ENCODE peak calls at places on chromosomes 11 and 22, in four cellular contexts. One of them, this sample, is unnamed.

GRCh38 chr11:120704256-120704750 is 192.8 kb downstream of the GRIK4 start:
- DNase-seq in HFF-Myc: no peak
- DNase-seq in WERI-Rb-1: no peak
- DNase-seq in A549: no peak
- DNase-seq in this sample: no peak

GRCh38 chr22:50503475-50504145 is 3.9 kb downstream of the LMF2 start:
- DNase-seq in HFF-Myc: no peak
- DNase-seq in A549: no peak
- DNase-seq in WERI-Rb-1: no peak
- DNase-seq in this sample: peak

GRCh38 chr11:47161134-47161854 is 15.4 kb downstream of the ARFGAP2 start:
- DNase-seq in WERI-Rb-1: peak
- DNase-seq in A549: peak
- DNase-seq in HFF-Myc: no peak
- DNase-seq in this sample: peak

GRCh38 chr11:66274219-66274618 is 3.8 kb upstream of the CNIH2 start:
- DNase-seq in A549: no peak
- DNase-seq in HFF-Myc: no peak
- DNase-seq in WERI-Rb-1: no peak
- DNase-seq in this sample: no peak

GRCh38 chr11:4636962-4637661 is at the start of gene OR51D1:
- DNase-seq in WERI-Rb-1: peak
- DNase-seq in A549: peak
- DNase-seq in HFF-Myc: peak
- DNase-seq in this sample: peak

GRCh38 chr11:96154802-96155520 is 188.0 kb downstream of the MAML2 start:
- DNase-seq in A549: peak
- DNase-seq in HFF-Myc: no peak
- DNase-seq in WERI-Rb-1: no peak
- DNase-seq in this sample: no peak

GRCh38 chr11:47324520-47324919 is 28.0 kb downstream of the MYBPC3 start:
- DNase-seq in HFF-Myc: no peak
- DNase-seq in WERI-Rb-1: no peak
- DNase-seq in A549: no peak
- DNase-seq in this sample: no peak

GRCh38 chr22:49740242-49740641 is 87.4 kb downstream of the BRD1 start:
- DNase-seq in A549: no peak
- DNase-seq in HFF-Myc: no peak
- DNase-seq in WERI-Rb-1: no peak
- DNase-seq in this sample: no peak

GRCh38 chr11:101870510-101870909 is 44.3 kb upstream of the CEP126 start:
- DNase-seq in A549: peak
- DNase-seq in HFF-Myc: peak
- DNase-seq in WERI-Rb-1: no peak
- DNase-seq in this sample: no peak

GRCh38 chr11:6611092-6612007 is 666 bp downstream of the TAF10 start:
- DNase-seq in HFF-Myc: no peak
- DNase-seq in WERI-Rb-1: peak
- DNase-seq in A549: no peak
- DNase-seq in this sample: peak

GRCh38 chr11:128653828-128654231 is 40.0 kb upstream of the FLI1 start:
- DNase-seq in A549: peak
- DNase-seq in HFF-Myc: no peak
- DNase-seq in WERI-Rb-1: no peak
- DNase-seq in this sample: no peak

GRCh38 chr11:19853901-19854300 is 141.3 kb downstream of the NAV2 start:
- DNase-seq in HFF-Myc: peak
- DNase-seq in A549: no peak
- DNase-seq in WERI-Rb-1: no peak
- DNase-seq in this sample: no peak

GRCh38 chr11:46902694-46903093 is 15.7 kb downstream of the LRP4 start:
- DNase-seq in HFF-Myc: no peak
- DNase-seq in A549: no peak
- DNase-seq in WERI-Rb-1: no peak
- DNase-seq in this sample: no peak

GRCh38 chr11:19027829-19028595 is 32.5 kb downstream of the MRGPRX2 start:
- DNase-seq in HFF-Myc: peak
- DNase-seq in A549: peak
- DNase-seq in WERI-Rb-1: no peak
- DNase-seq in this sample: no peak

DNA sequence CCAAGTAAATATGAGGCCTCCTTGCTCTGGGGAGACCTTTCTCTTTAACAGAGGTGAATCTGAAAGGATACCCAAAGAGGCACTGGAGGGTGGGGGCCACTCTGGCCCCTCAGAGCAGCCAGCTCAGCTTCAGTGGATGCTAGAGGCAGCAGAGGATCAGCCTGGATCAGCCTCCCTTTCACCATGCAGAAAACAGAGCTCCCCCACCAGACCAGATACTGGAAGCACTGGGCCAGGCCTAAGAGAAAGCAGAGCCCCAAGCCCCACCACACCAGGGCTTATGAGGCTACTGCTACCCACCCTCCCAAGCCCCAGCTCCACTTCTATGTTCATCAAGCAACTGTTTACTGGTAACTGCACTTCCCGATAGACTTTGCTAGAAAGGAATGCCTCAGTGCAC is 4.0 kb upstream of the SLC43A3 start:
- DNase-seq in WERI-Rb-1: peak
- DNase-seq in A549: no peak
- DNase-seq in HFF-Myc: no peak
- DNase-seq in this sample: no peak
- TF ChIP-seq CTCF in WERI-Rb-1: peak
- TF ChIP-seq CTCF in A549: no peak
- TF ChIP-seq CTCF in HFF-Myc: no peak
- TF ChIP-seq CTCF in this sample: no peak

GRCh38 chr11:85815186-85815911 is 4.4 kb upstream of the SYTL2 start:
- DNase-seq in WERI-Rb-1: no peak
- DNase-seq in A549: no peak
- DNase-seq in HFF-Myc: peak
- DNase-seq in this sample: no peak
- H3K4me3 ChIP-seq in WERI-Rb-1: no peak
- H3K4me3 ChIP-seq in A549: no peak
- H3K4me3 ChIP-seq in HFF-Myc: no peak
- H3K4me3 ChIP-seq in this sample: no peak

DNA sequence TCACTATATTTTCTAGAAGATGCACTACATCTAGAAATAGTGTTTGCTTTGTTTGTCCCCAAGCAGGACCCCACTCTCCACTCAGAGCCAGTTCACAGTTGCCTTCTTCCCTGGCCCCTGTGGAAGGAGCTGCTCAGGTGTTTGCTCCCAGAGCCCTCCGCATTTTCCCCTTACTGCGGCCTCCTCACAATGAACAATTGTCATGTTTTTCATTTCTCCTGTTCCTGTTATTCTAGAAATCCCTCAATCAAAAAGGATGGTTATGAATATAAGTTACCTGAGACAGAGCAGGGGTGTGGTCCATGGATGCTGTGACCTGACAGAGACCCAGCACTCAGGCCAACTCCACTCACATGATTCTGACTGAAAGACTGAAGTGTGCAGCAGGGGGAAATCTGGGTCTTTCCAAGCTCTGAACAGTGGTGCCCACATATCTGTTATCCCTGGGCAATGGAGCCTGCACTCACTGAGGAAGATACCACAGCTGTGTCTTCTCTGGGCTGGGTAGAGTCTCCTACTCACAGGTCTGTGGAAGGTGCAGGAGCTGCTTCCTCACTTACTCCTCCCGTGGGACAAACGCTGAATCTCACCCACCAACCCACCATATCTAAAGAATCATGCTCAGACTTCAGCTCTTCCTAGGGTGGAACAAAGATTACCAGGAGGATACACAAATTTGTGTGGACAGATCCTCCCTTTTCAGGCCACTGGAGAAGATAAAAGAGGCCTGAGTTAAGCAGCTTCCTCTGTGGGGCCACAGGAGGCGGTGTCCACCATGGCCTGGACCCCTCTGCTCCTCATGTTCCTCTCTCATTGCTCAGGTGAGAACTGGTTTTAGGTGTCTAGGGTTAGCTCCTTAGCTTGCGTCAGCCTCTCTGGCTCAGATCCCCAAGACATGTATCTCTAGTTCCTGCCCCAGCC is 87.1 kb upstream of the TOP3B start:
- DNase-seq in A549: no peak
- DNase-seq in HFF-Myc: no peak
- DNase-seq in WERI-Rb-1: no peak
- DNase-seq in this sample: peak
- TF ChIP-seq CTCF in A549: no peak
- TF ChIP-seq CTCF in HFF-Myc: no peak
- TF ChIP-seq CTCF in WERI-Rb-1: peak
- TF ChIP-seq CTCF in this sample: no peak

DNA sequence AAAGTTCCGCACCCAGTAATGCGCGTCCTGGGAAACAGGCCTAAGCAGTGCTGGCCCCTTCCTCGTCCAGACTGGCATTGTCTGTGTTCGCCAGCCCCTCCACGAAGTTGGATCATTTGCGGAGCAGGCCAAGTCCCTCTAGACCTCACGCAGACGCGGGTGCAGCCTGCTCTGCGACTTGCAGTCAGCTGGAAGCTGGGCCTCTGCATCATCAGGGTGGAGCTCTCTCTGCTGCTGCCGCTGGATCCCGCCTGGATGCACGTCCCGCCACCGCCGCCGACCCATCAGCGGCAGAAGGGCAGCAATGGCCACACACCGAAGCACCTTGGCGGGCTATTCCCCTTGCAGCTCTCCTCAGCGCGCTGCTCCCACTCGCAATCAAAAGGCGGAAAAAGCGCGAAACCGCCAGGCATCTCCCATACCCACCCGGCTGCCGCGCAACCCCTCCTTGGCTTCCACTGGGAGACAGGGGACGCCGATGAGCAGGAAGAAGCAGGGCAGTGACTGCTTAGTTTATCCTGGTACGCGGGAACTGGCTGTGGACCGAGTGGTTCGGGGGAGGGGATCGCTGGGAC is 34.1 kb upstream of the GLYATL1 start:
- DNase-seq in HFF-Myc: no peak
- DNase-seq in WERI-Rb-1: peak
- DNase-seq in A549: no peak
- DNase-seq in this sample: no peak
- H3K4me3 ChIP-seq in HFF-Myc: peak
- H3K4me3 ChIP-seq in WERI-Rb-1: peak
- H3K4me3 ChIP-seq in A549: peak
- H3K4me3 ChIP-seq in this sample: no peak

GRCh38 chr11:2298795-2299747 is 2.6 kb downstream of the C11orf21 start:
- DNase-seq in HFF-Myc: no peak
- DNase-seq in A549: peak
- DNase-seq in WERI-Rb-1: peak
- DNase-seq in this sample: peak
- TF ChIP-seq CTCF in HFF-Myc: peak
- TF ChIP-seq CTCF in A549: peak
- TF ChIP-seq CTCF in WERI-Rb-1: peak
- TF ChIP-seq CTCF in this sample: peak

GRCh38 chr22:43263645-43264514 is 76.9 kb upstream of the TTLL12 start:
- DNase-seq in A549: no peak
- DNase-seq in HFF-Myc: peak
- DNase-seq in WERI-Rb-1: no peak
- DNase-seq in this sample: peak
- H3K4me3 ChIP-seq in A549: no peak
- H3K4me3 ChIP-seq in HFF-Myc: no peak
- H3K4me3 ChIP-seq in WERI-Rb-1: no peak
- H3K4me3 ChIP-seq in this sample: peak

DNA sequence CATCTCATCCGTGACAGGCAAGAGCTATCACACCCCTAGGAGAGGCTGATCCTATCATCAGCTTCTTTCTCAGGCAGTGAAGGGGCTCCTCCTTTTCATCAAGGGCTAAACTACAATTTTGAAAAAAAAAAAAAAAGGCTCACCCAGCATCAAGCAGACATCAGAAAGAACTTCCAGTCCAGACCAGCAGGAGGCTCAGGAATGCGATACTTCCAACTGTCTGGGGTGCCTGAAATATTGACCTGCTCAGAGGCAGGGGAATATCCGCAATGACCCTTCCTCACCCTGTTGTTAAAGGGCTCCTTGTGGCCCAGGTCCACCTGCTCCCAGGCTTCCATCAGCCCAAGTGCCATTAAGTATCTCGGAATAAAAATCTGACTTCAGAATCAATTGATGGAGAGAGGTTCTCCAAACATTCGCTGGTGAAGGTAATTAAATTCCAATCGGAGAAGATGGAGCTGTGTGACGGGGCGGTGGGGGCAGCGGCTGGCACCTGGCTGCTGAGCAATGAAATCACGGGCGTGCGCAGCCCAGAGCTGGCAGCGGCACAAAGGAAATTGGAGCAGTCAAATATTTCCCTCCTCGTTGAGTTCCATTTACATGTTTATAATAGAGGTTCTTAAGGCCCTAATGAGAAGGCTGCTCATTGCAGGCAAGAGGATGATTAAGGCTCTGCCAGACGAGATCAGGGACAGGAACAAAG is 68.9 kb upstream of the THY1 start:
- DNase-seq in HFF-Myc: no peak
- DNase-seq in WERI-Rb-1: no peak
- DNase-seq in A549: no peak
- DNase-seq in this sample: no peak
- TF ChIP-seq CTCF in HFF-Myc: peak
- TF ChIP-seq CTCF in WERI-Rb-1: peak
- TF ChIP-seq CTCF in A549: no peak
- TF ChIP-seq CTCF in this sample: peak

GRCh38 chr11:12006552-12007229 is 1.7 kb downstream of the DKK3 start:
- DNase-seq in A549: no peak
- DNase-seq in HFF-Myc: no peak
- DNase-seq in WERI-Rb-1: no peak
- DNase-seq in this sample: no peak
- H3K4me3 ChIP-seq in A549: no peak
- H3K4me3 ChIP-seq in HFF-Myc: peak
- H3K4me3 ChIP-seq in WERI-Rb-1: no peak
- H3K4me3 ChIP-seq in this sample: no peak

GRCh38 chr11:94599510-94599909 is 32.3 kb downstream of the PIWIL4 start:
- DNase-seq in A549: no peak
- DNase-seq in WERI-Rb-1: no peak
- DNase-seq in HFF-Myc: no peak
- DNase-seq in this sample: no peak

GRCh38 chr11:94593030-94593429 is 25.9 kb downstream of the PIWIL4 start:
- DNase-seq in HFF-Myc: no peak
- DNase-seq in WERI-Rb-1: no peak
- DNase-seq in A549: no peak
- DNase-seq in this sample: peak

GRCh38 chr11:94595061-94595460 is 27.9 kb downstream of the PIWIL4 start:
- DNase-seq in HFF-Myc: no peak
- DNase-seq in A549: no peak
- DNase-seq in WERI-Rb-1: no peak
- DNase-seq in this sample: peak

GRCh38 chr11:94602430-94603372 is 35.5 kb downstream of the PIWIL4 start:
- DNase-seq in WERI-Rb-1: no peak
- DNase-seq in HFF-Myc: peak
- DNase-seq in A549: peak
- DNase-seq in this sample: peak

DNA sequence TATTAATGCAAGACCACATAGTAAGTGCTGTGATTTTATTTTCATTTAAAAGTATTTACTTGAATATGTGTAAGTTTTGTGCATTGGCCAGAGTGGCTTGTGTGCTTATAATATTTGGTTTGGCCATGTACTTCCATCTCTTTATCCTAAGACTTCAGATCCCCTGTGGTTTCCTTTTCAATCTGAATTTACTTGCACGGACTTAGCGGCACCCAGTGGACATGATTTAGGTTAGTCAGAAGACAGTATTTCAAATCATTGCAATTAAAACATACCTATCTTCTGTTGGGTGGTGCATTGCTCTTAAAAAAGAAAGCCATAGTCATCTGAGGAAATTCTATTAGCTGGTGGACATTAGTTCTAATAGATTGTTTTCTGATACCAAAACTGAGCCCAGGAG is 30.7 kb downstream of the PIWIL4 start:
- DNase-seq in A549: peak
- DNase-seq in WERI-Rb-1: peak
- DNase-seq in HFF-Myc: no peak
- DNase-seq in this sample: peak
- TF ChIP-seq CTCF in A549: peak
- TF ChIP-seq CTCF in WERI-Rb-1: peak
- TF ChIP-seq CTCF in HFF-Myc: no peak
- TF ChIP-seq CTCF in this sample: no peak